ENCODE peak calls at places on chromosomes 5 and 9, in five cellular contexts. One of them, this sample, is unnamed.

GRCh38 chr5:138640855-138641254 is 65.7 kb upstream of the HSPA9 start:
- ATAC-seq in activated T-cell treated with anti-CD3 and anti-CD28 coated beads, Interleukin-2, amount 50 U/mL, for 72 hours: no peak
- ATAC-seq in sciatic nerve: no peak
- ATAC-seq in effector memory CD8-positive, alpha-beta T cell: no peak
- ATAC-seq in heart right ventricle: no peak
- ATAC-seq in this sample: no peak

GRCh38 chr9:7239708-7240107 is 481.9 kb downstream of the KDM4C start:
- ATAC-seq in activated T-cell treated with anti-CD3 and anti-CD28 coated beads, Interleukin-2, amount 50 U/mL, for 72 hours: no peak
- ATAC-seq in sciatic nerve: no peak
- ATAC-seq in effector memory CD8-positive, alpha-beta T cell: no peak
- ATAC-seq in heart right ventricle: no peak
- ATAC-seq in this sample: no peak

GRCh38 chr9:136779808-136780207 is 11.3 kb upstream of the TMEM141 start:
- ATAC-seq in activated T-cell treated with anti-CD3 and anti-CD28 coated beads, Interleukin-2, amount 50 U/mL, for 72 hours: no peak
- ATAC-seq in sciatic nerve: no peak
- ATAC-seq in effector memory CD8-positive, alpha-beta T cell: no peak
- ATAC-seq in heart right ventricle: no peak
- ATAC-seq in this sample: no peak

GRCh38 chr5:140674211-140674610 is 835 bp upstream of the DND1 start:
- ATAC-seq in activated T-cell treated with anti-CD3 and anti-CD28 coated beads, Interleukin-2, amount 50 U/mL, for 72 hours: no peak
- ATAC-seq in sciatic nerve: no peak
- ATAC-seq in effector memory CD8-positive, alpha-beta T cell: no peak
- ATAC-seq in heart right ventricle: no peak
- ATAC-seq in this sample: peak

GRCh38 chr5:59025734-59026133 is 442.9 kb downstream of the RAB3C start:
- ATAC-seq in activated T-cell treated with anti-CD3 and anti-CD28 coated beads, Interleukin-2, amount 50 U/mL, for 72 hours: no peak
- ATAC-seq in sciatic nerve: no peak
- ATAC-seq in effector memory CD8-positive, alpha-beta T cell: no peak
- ATAC-seq in heart right ventricle: no peak
- ATAC-seq in this sample: no peak

GRCh38 chr9:8456327-8456726 is 656.7 kb upstream of the DMAC1 start:
- ATAC-seq in activated T-cell treated with anti-CD3 and anti-CD28 coated beads, Interleukin-2, amount 50 U/mL, for 72 hours: no peak
- ATAC-seq in sciatic nerve: peak
- ATAC-seq in effector memory CD8-positive, alpha-beta T cell: no peak
- ATAC-seq in heart right ventricle: no peak
- ATAC-seq in this sample: no peak

GRCh38 chr5:54022156-54022685 is 288.2 kb downstream of the ARL15 start:
- ATAC-seq in activated T-cell treated with anti-CD3 and anti-CD28 coated beads, Interleukin-2, amount 50 U/mL, for 72 hours: peak
- ATAC-seq in sciatic nerve: no peak
- ATAC-seq in effector memory CD8-positive, alpha-beta T cell: no peak
- ATAC-seq in heart right ventricle: no peak
- ATAC-seq in this sample: peak

GRCh38 chr5:65809817-65810531 is 88.0 kb downstream of the NLN start:
- ATAC-seq in activated T-cell treated with anti-CD3 and anti-CD28 coated beads, Interleukin-2, amount 50 U/mL, for 72 hours: no peak
- ATAC-seq in sciatic nerve: peak
- ATAC-seq in effector memory CD8-positive, alpha-beta T cell: no peak
- ATAC-seq in heart right ventricle: peak
- ATAC-seq in this sample: no peak

GRCh38 chr9:38673399-38673798 is 46.5 kb downstream of the FAM240B start:
- ATAC-seq in activated T-cell treated with anti-CD3 and anti-CD28 coated beads, Interleukin-2, amount 50 U/mL, for 72 hours: no peak
- ATAC-seq in sciatic nerve: no peak
- ATAC-seq in effector memory CD8-positive, alpha-beta T cell: no peak
- ATAC-seq in heart right ventricle: no peak
- ATAC-seq in this sample: no peak

GRCh38 chr9:120841930-120842684 is 615 bp downstream of the PSMD5 start:
- ATAC-seq in activated T-cell treated with anti-CD3 and anti-CD28 coated beads, Interleukin-2, amount 50 U/mL, for 72 hours: no peak
- ATAC-seq in sciatic nerve: peak
- ATAC-seq in effector memory CD8-positive, alpha-beta T cell: peak
- ATAC-seq in heart right ventricle: peak
- ATAC-seq in this sample: no peak

GRCh38 chr9:113187935-113188595 is 33.0 kb downstream of the FKBP15 start:
- ATAC-seq in activated T-cell treated with anti-CD3 and anti-CD28 coated beads, Interleukin-2, amount 50 U/mL, for 72 hours: no peak
- ATAC-seq in sciatic nerve: peak
- ATAC-seq in effector memory CD8-positive, alpha-beta T cell: peak
- ATAC-seq in heart right ventricle: peak
- ATAC-seq in this sample: no peak

GRCh38 chr9:7974335-7975005 is 174.9 kb upstream of the DMAC1 start:
- ATAC-seq in activated T-cell treated with anti-CD3 and anti-CD28 coated beads, Interleukin-2, amount 50 U/mL, for 72 hours: peak
- ATAC-seq in sciatic nerve: no peak
- ATAC-seq in effector memory CD8-positive, alpha-beta T cell: no peak
- ATAC-seq in heart right ventricle: no peak
- ATAC-seq in this sample: peak

GRCh38 chr5:158875272-158875679 is 224.4 kb downstream of the EBF1 start:
- ATAC-seq in activated T-cell treated with anti-CD3 and anti-CD28 coated beads, Interleukin-2, amount 50 U/mL, for 72 hours: peak
- ATAC-seq in sciatic nerve: no peak
- ATAC-seq in effector memory CD8-positive, alpha-beta T cell: no peak
- ATAC-seq in heart right ventricle: no peak
- ATAC-seq in this sample: peak

GRCh38 chr9:98606730-98607129 is 102.0 kb downstream of the GABBR2 start:
- ATAC-seq in activated T-cell treated with anti-CD3 and anti-CD28 coated beads, Interleukin-2, amount 50 U/mL, for 72 hours: no peak
- ATAC-seq in sciatic nerve: no peak
- ATAC-seq in effector memory CD8-positive, alpha-beta T cell: no peak
- ATAC-seq in heart right ventricle: no peak
- ATAC-seq in this sample: no peak

GRCh38 chr5:32679218-32679617 is 31.9 kb upstream of the NPR3 start:
- ATAC-seq in activated T-cell treated with anti-CD3 and anti-CD28 coated beads, Interleukin-2, amount 50 U/mL, for 72 hours: no peak
- ATAC-seq in sciatic nerve: no peak
- ATAC-seq in effector memory CD8-positive, alpha-beta T cell: no peak
- ATAC-seq in heart right ventricle: no peak
- ATAC-seq in this sample: no peak

GRCh38 chr9:37706290-37706689 is 47.3 kb upstream of the TRMT10B start:
- ATAC-seq in activated T-cell treated with anti-CD3 and anti-CD28 coated beads, Interleukin-2, amount 50 U/mL, for 72 hours: peak
- ATAC-seq in sciatic nerve: no peak
- ATAC-seq in effector memory CD8-positive, alpha-beta T cell: no peak
- ATAC-seq in heart right ventricle: no peak
- ATAC-seq in this sample: peak

GRCh38 chr5:219492-219891 is 1.4 kb downstream of the SDHA start:
- ATAC-seq in activated T-cell treated with anti-CD3 and anti-CD28 coated beads, Interleukin-2, amount 50 U/mL, for 72 hours: peak
- ATAC-seq in sciatic nerve: no peak
- ATAC-seq in effector memory CD8-positive, alpha-beta T cell: peak
- ATAC-seq in heart right ventricle: no peak
- ATAC-seq in this sample: peak

GRCh38 chr5:104513194-104513602 is 950.6 kb upstream of the NUDT12 start:
- ATAC-seq in activated T-cell treated with anti-CD3 and anti-CD28 coated beads, Interleukin-2, amount 50 U/mL, for 72 hours: no peak
- ATAC-seq in sciatic nerve: no peak
- ATAC-seq in effector memory CD8-positive, alpha-beta T cell: no peak
- ATAC-seq in heart right ventricle: no peak
- ATAC-seq in this sample: no peak

This sample was measured in activated T-helper 17 cell treated with anti-CD3 and anti-CD28 coated beads, Interleukin-2, amount 50 U/mL, for 72 hours.